ENCODE peak calls at places on chromosomes 7 and 10, in six cellular contexts. I, W, P, S, X and G are unnamed samples.

GRCh38 chr7:85094046-85094720 is 92.7 kb downstream of the SEMA3D start:
- DNase-seq in I (no peak), W (no peak), P (no peak), S (no peak), X (no peak), G (peak)

GRCh38 chr10:94076325-94076841 is 82.7 kb downstream of the PLCE1 start:
- DNase-seq in I (peak), W (no peak), P (peak), S (no peak), X (peak), G (peak)

GRCh38 chr7:106070567-106071254 is 41.4 kb downstream of the SYPL1 start:
- DNase-seq in I (no peak), W (no peak), P (no peak), S (no peak), X (no peak), G (no peak)

GRCh38 chr10:132136689-132137088 is 50.1 kb upstream of the DPYSL4 start:
- DNase-seq in I (no peak), W (no peak), P (no peak), S (no peak), X (no peak), G (no peak)

GRCh38 chr10:35426657-35427056 is 90.3 kb downstream of the CCNY start:
- DNase-seq in I (no peak), W (no peak), P (no peak), S (no peak), X (no peak), G (no peak)

GRCh38 chr10:31299119-31299518 is 19.9 kb upstream of the ZEB1 start:
- DNase-seq in I (peak), W (no peak), P (no peak), S (no peak), X (no peak), G (peak)

GRCh38 chr7:143458263-143458662 is 15.0 kb downstream of the TAS2R60 start:
- DNase-seq in I (no peak), W (no peak), P (no peak), S (no peak), X (peak), G (peak)

GRCh38 chr10:4003348-4003973 is 218.5 kb upstream of the KLF6 start:
- DNase-seq in I (no peak), W (no peak), P (no peak), S (no peak), X (peak), G (no peak)

GRCh38 chr7:33156441-33156840 is 27.1 kb downstream of the BBS9 start:
- DNase-seq in I (no peak), W (no peak), P (no peak), S (no peak), X (no peak), G (no peak)

GRCh38 chr7:134028853-134029252 is 98.3 kb upstream of the LRGUK start:
- DNase-seq in I (peak), W (no peak), P (no peak), S (peak), X (no peak), G (no peak)

GRCh38 chr10:102476466-102477141 is 25.3 kb upstream of the C10orf95 start:
- DNase-seq in I (no peak), W (no peak), P (peak), S (no peak), X (no peak), G (no peak)

GRCh38 chr7:26619348-26619747 is 245.0 kb downstream of the SKAP2 start:
- DNase-seq in I (no peak), W (no peak), P (no peak), S (no peak), X (no peak), G (no peak)

GRCh38 chr7:21256310-21256877 is 171.5 kb upstream of the SP4 start:
- DNase-seq in I (no peak), W (no peak), P (peak), S (no peak), X (peak), G (peak)

GRCh38 chr10:44253769-44254462 is 131.0 kb downstream of the CXCL12 start:
- DNase-seq in I (no peak), W (no peak), P (peak), S (no peak), X (no peak), G (peak)

GRCh38 chr7:5396542-5396941 is 27.1 kb downstream of the TNRC18 start:
- DNase-seq in I (no peak), W (no peak), P (peak), S (no peak), X (peak), G (no peak)

GRCh38 chr10:128150045-128150493 is 23.8 kb upstream of the MKI67 start:
- DNase-seq in I (peak), W (peak), P (peak), S (peak), X (peak), G (peak)

GRCh38 chr10:107969936-107970335 is 805.4 kb upstream of the SORCS1 start:
- DNase-seq in I (no peak), W (no peak), P (no peak), S (no peak), X (no peak), G (no peak)

GRCh38 chr7:149748223-149748874 is 25.0 kb downstream of the ZNF467 start:
- DNase-seq in I (peak), W (no peak), P (no peak), S (peak), X (no peak), G (no peak)

GRCh38 chr10:60473557-60473956 is 83.9 kb upstream of the ANK3 start:
- DNase-seq in I (no peak), W (no peak), P (no peak), S (no peak), X (no peak), G (no peak)

GRCh38 chr7:128939075-128939860 is 1.5 kb downstream of the IRF5 start:
- DNase-seq in I (no peak), W (no peak), P (no peak), S (no peak), X (no peak), G (no peak)

GRCh38 chr10:15166325-15166724 is 2.2 kb downstream of the NMT2 start:
- DNase-seq in I (no peak), W (no peak), P (no peak), S (no peak), X (no peak), G (peak)

GRCh38 chr10:71638087-71638576 is 81.4 kb downstream of the C10orf105 start:
- DNase-seq in I (peak), W (no peak), P (no peak), S (peak), X (peak), G (no peak)

GRCh38 chr10:32341596-32341995 is 5.4 kb downstream of the EPC1 start:
- DNase-seq in I (no peak), W (no peak), P (no peak), S (no peak), X (no peak), G (no peak)

GRCh38 chr10:79098596-79099015 is 29.8 kb downstream of the ZMIZ1 start:
- DNase-seq in I (no peak), W (no peak), P (no peak), S (no peak), X (no peak), G (peak)
- H2AK5ac ChIP-seq in I (no peak), W (no peak), P (no peak), S (no peak), X (no peak), G (no peak)

GRCh38 chr10:123865350-123865749 is 26.3 kb downstream of the CPXM2 start:
- DNase-seq in I (no peak), W (no peak), P (no peak), S (no peak), X (no peak), G (no peak)
- H2AK5ac ChIP-seq in I (no peak), W (peak), P (no peak), S (no peak), X (peak), G (no peak)

GRCh38 chr10:5764422-5765297 is 48.6 kb downstream of the GDI2 start:
- DNase-seq in I (no peak), W (no peak), P (no peak), S (no peak), X (no peak), G (no peak)
- H2AK5ac ChIP-seq in I (no peak), W (no peak), P (no peak), S (no peak), X (no peak), G (no peak)

GRCh38 chr7:45894665-45895062 is 6.4 kb downstream of the IGFBP1 start:
- DNase-seq in I (no peak), W (no peak), P (no peak), S (no peak), X (no peak), G (no peak)

GRCh38 chr7:45891462-45892402 is 3.4 kb downstream of the IGFBP1 start:
- DNase-seq in I (no peak), W (no peak), P (no peak), S (no peak), X (no peak), G (no peak)

GRCh38 chr7:45892407-45893035 is 4.2 kb downstream of the IGFBP1 start:
- DNase-seq in I (no peak), W (no peak), P (no peak), S (no peak), X (no peak), G (no peak)

GRCh38 chr7:45893374-45893995 is 5.2 kb downstream of the IGFBP1 start:
- DNase-seq in I (no peak), W (no peak), P (no peak), S (no peak), X (no peak), G (no peak)

DNA sequence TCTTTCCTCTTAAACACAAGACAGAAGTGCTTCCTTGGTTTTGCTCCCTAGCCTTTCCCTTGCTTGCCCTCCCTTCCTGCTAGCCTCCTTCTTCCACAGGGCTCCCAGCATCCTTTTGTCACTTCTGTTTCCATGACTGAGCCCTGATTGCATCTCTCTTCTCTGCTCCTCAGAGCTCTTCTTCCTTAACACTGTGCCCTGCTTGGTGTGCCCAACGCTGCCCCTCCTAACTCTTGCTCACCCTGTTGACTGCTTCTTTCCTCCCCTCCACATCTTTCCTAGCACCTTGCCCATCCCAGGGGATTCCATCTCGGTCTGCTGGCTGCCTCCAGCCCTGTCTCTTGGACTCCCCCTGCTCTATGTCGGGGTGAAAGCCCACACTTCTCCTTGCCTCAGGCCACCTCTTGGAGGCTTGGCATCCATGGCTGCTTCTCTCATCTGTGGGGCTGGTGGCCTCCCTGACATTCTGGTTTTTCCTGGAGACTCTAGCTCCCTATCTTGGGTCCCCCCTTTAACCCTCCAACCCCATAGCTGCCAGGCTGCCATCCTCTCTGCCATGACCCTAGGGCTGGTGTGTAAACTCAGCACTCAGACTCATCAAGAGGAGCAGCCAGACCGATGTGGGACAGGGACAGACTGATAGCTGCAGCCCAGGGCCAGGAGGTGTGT is 5.8 kb downstream of the IGFBP1 start:
- DNase-seq in I (no peak), W (no peak), P (no peak), S (no peak), X (no peak), G (no peak)
- H2AK5ac ChIP-seq in I (no peak), W (peak), P (no peak), S (no peak), X (no peak), G (no peak)